ENCODE peak calls at places on chromosomes 6 and 20, in seven cellular contexts. Z is stromal cell of bone marrow; H is stimulated activated CD8-positive, alpha-beta memory T cell treated with anti-CD3 and anti-CD28 coated beads, Interleukin-15, amount 100 ng/mL, for 48 hours; E is AG04449; Y is right cardiac atrium; X is Kasumi-1; R is left cardiac atrium. N is an unnamed sample.

GRCh38 chr6:46925563-46926253 is 4.0 kb upstream of the ADGRF5 start:
- DNase-seq in H (no peak), Z (peak), E (peak), Y (peak), R (peak), X (no peak), N (peak)

GRCh38 chr6:79833264-79833663 is 114.1 kb downstream of the ELOVL4 start:
- DNase-seq in H (no peak), X (no peak), Z (no peak), Y (no peak), R (no peak), E (no peak), N (no peak)

GRCh38 chr20:47124235-47124717 is 229.6 kb downstream of the EYA2 start:
- DNase-seq in X (no peak), H (no peak), Z (no peak), E (no peak), Y (peak), R (no peak), N (no peak)

GRCh38 chr6:106547053-106547414 is 82.3 kb downstream of the RTN4IP1 start:
- DNase-seq in Y (no peak), E (no peak), H (no peak), Z (no peak), X (peak), R (no peak), N (no peak)

GRCh38 chr6:74519172-74519571 is 686.7 kb downstream of the COL12A1 start:
- DNase-seq in E (peak), X (peak), R (no peak), H (no peak), Y (no peak), Z (peak), N (peak)

GRCh38 chr20:36835453-36836198 is 40.3 kb upstream of the TLDC2 start:
- DNase-seq in E (peak), X (peak), Y (peak), R (peak), H (peak), Z (peak), N (peak)

GRCh38 chr6:24831771-24832718 is 33.3 kb upstream of the ARMH2 start:
- DNase-seq in X (no peak), Z (peak), R (no peak), H (no peak), Y (no peak), E (peak), N (peak)

GRCh38 chr6:108080010-108080780 is 5.7 kb upstream of the OSTM1 start:
- DNase-seq in Y (no peak), Z (no peak), H (no peak), R (no peak), X (no peak), E (no peak), N (no peak)

GRCh38 chr6:117550078-117550600 is 52.2 kb downstream of the GOPC start:
- DNase-seq in Z (no peak), H (no peak), Y (no peak), E (no peak), R (no peak), X (no peak), N (no peak)

GRCh38 chr20:10568032-10568431 is 105.8 kb downstream of the JAG1 start:
- DNase-seq in X (no peak), E (no peak), H (no peak), Y (no peak), R (no peak), Z (no peak), N (no peak)

GRCh38 chr6:150684715-150685459 is 85.2 kb downstream of the PLEKHG1 start:
- DNase-seq in R (peak), H (no peak), X (no peak), Z (no peak), Y (no peak), E (no peak), N (no peak)

GRCh38 chr20:24943731-24944130 is 5.3 kb upstream of the CST7 start:
- DNase-seq in Y (no peak), X (no peak), R (no peak), Z (no peak), H (no peak), E (no peak), N (no peak)

GRCh38 chr20:38420232-38421085 is 14.7 kb downstream of the SNHG17 start:
- DNase-seq in Y (no peak), X (no peak), R (no peak), Z (no peak), E (no peak), H (no peak), N (no peak)

N was measured in GM04504.